ENCODE peak calls at places on chromosomes 13 and 19, in nine cellular contexts. W is heart left ventricle, D is IMR-90, E is spleen, X is stomach, S is body of pancreas, K is right lobe of liver, Y is ovary, P is lower leg skin. O is an unnamed sample.

GRCh38 chr19:49999371-50000010 is 25.7 kb downstream of the VRK3 start:
- DNase-seq in W (no peak), D (no peak), E (no peak), X (no peak), S (no peak), K (no peak), Y (no peak), P (no peak), O (no peak)

GRCh38 chr13:61500176-61500575 is 84.5 kb upstream of the PCDH20 start:
- DNase-seq in W (no peak), D (no peak), E (no peak), X (no peak), S (no peak), K (no peak), Y (no peak), P (no peak), O (no peak)

GRCh38 chr13:27338816-27339215 is 68.2 kb downstream of the RASL11A start:
- DNase-seq in W (no peak), D (no peak), E (no peak), X (no peak), S (no peak), K (no peak), Y (no peak), P (no peak), O (peak)

GRCh38 chr13:94435604-94436226 is 43.8 kb downstream of the DCT start:
- DNase-seq in W (no peak), D (peak), E (no peak), X (no peak), S (no peak), K (no peak), Y (no peak), P (no peak), O (peak)

GRCh38 chr19:49646586-49646985 is 4.6 kb downstream of the SCAF1 start:
- DNase-seq in W (no peak), D (no peak), E (no peak), X (no peak), S (no peak), K (peak), Y (no peak), P (no peak), O (no peak)

GRCh38 chr19:45676851-45677263 is 8.8 kb downstream of the GIPR start:
- DNase-seq in W (no peak), D (no peak), E (peak), X (peak), S (peak), K (peak), Y (no peak), P (no peak), O (no peak)

GRCh38 chr19:40523322-40524047 is 53.2 kb upstream of the SHKBP1 start:
- DNase-seq in W (no peak), D (peak), E (peak), X (peak), S (peak), K (peak), Y (peak), P (peak), O (peak)

GRCh38 chr19:16529466-16530144 is 12.6 kb downstream of the CHERP start:
- DNase-seq in W (no peak), D (no peak), E (no peak), X (no peak), S (no peak), K (no peak), Y (no peak), P (no peak), O (no peak)

GRCh38 chr13:26305676-26306075 is 51.7 kb downstream of the CDK8 start:
- DNase-seq in W (no peak), D (no peak), E (no peak), X (no peak), S (no peak), K (no peak), Y (no peak), P (no peak), O (no peak)

GRCh38 chr19:47406711-47407416 is 12.5 kb downstream of the MEIS3 start:
- DNase-seq in W (no peak), D (no peak), E (no peak), X (no peak), S (peak), K (no peak), Y (no peak), P (no peak), O (peak)

GRCh38 chr13:31891472-31891871 is 140.1 kb upstream of the FRY start:
- DNase-seq in W (no peak), D (no peak), E (no peak), X (peak), S (peak), K (no peak), Y (no peak), P (no peak), O (no peak)

GRCh38 chr19:17947815-17948473 is 15.1 kb downstream of the CCDC124 start:
- DNase-seq in W (peak), D (peak), E (peak), X (peak), S (peak), K (peak), Y (peak), P (peak), O (peak)

GRCh38 chr19:10784257-10784656 is 51.8 kb downstream of the TMED1 start:
- DNase-seq in W (peak), D (no peak), E (peak), X (no peak), S (no peak), K (peak), Y (no peak), P (peak), O (no peak)

GRCh38 chr19:55353803-55354697 is 469 bp downstream of the COX6B2 start:
- DNase-seq in W (peak), D (peak), E (peak), X (peak), S (peak), K (peak), Y (peak), P (no peak), O (peak)

GRCh38 chr19:12991296-12991695 is 4.0 kb upstream of the NFIX start:
- DNase-seq in W (no peak), D (no peak), E (no peak), X (no peak), S (no peak), K (no peak), Y (no peak), P (no peak), O (no peak)

GRCh38 chr19:17794731-17795494 is at the start of gene B3GNT3:
- DNase-seq in W (no peak), D (no peak), E (no peak), X (peak), S (peak), K (peak), Y (peak), P (no peak), O (peak)

GRCh38 chr19:45772130-45772880 is 3.3 kb upstream of the SIX5 start:
- DNase-seq in W (no peak), D (no peak), E (no peak), X (peak), S (peak), K (no peak), Y (no peak), P (no peak), O (no peak)

GRCh38 chr13:100584901-100585300 is 3.7 kb downstream of the GGACT start:
- DNase-seq in W (no peak), D (no peak), E (no peak), X (no peak), S (no peak), K (no peak), Y (no peak), P (no peak), O (no peak)

GRCh38 chr13:27673911-27674310 is 52.2 kb downstream of the POLR1D start:
- DNase-seq in W (no peak), D (no peak), E (no peak), X (no peak), S (no peak), K (no peak), Y (no peak), P (no peak), O (no peak)

GRCh38 chr13:26867451-26868067 is 107.0 kb upstream of the GPR12 start:
- DNase-seq in W (no peak), D (peak), E (no peak), X (no peak), S (peak), K (no peak), Y (no peak), P (no peak), O (peak)

GRCh38 chr13:54945978-54946377 is 1917.4 kb downstream of the OLFM4 start:
- DNase-seq in W (no peak), D (no peak), E (no peak), X (no peak), S (no peak), K (no peak), Y (no peak), P (no peak), O (no peak)

GRCh38 chr19:17445526-17446165 is 2.8 kb downstream of the TMEM221 start:
- DNase-seq in W (no peak), D (no peak), E (no peak), X (no peak), S (no peak), K (no peak), Y (no peak), P (no peak), O (no peak)

GRCh38 chr19:29545866-29546582 is 20.2 kb downstream of the VSTM2B start:
- DNase-seq in W (no peak), D (no peak), E (peak), X (no peak), S (no peak), K (peak), Y (no peak), P (no peak), O (no peak)

GRCh38 chr19:36579255-36579654 is 6.2 kb upstream of the ZNF529 start:
- DNase-seq in W (no peak), D (no peak), E (no peak), X (no peak), S (no peak), K (no peak), Y (no peak), P (no peak), O (peak)

GRCh38 chr13:90352763-90353162 is 994.7 kb upstream of the MIR17HG start:
- DNase-seq in W (no peak), D (no peak), E (no peak), X (no peak), S (no peak), K (no peak), Y (no peak), P (no peak), O (no peak)

GRCh38 chr19:46192990-46193650 is 36.4 kb upstream of the IGFL1 start:
- DNase-seq in W (no peak), D (peak), E (no peak), X (no peak), S (no peak), K (peak), Y (no peak), P (peak), O (peak)

GRCh38 chr13:85659493-85659892 is 139.7 kb downstream of the SLITRK6 start:
- DNase-seq in W (no peak), D (peak), E (no peak), X (no peak), S (no peak), K (no peak), Y (no peak), P (no peak), O (no peak)

GRCh38 chr13:19634129-19634740 is 776 bp downstream of the MPHOSPH8 start:
- DNase-seq in W (peak), D (peak), E (no peak), X (peak), S (peak), K (no peak), Y (no peak), P (peak), O (peak)

GRCh38 chr13:50127017-50127725 is 111.9 kb downstream of the KCNRG start:
- DNase-seq in W (peak), D (peak), E (peak), X (peak), S (peak), K (peak), Y (peak), P (peak), O (peak)

GRCh38 chr13:30607908-30608307 is 9.8 kb upstream of the USPL1 start:
- DNase-seq in W (no peak), D (no peak), E (no peak), X (peak), S (no peak), K (no peak), Y (no peak), P (no peak), O (no peak)

GRCh38 chr19:40147338-40147692 is 43.9 kb upstream of the MAP3K10 start:
- DNase-seq in W (no peak), D (no peak), E (no peak), X (no peak), S (no peak), K (no peak), Y (no peak), P (no peak), O (no peak)

GRCh38 chr19:45766919-45767346 is 2.1 kb downstream of the SIX5 start:
- DNase-seq in W (no peak), D (peak), E (no peak), X (no peak), S (no peak), K (no peak), Y (no peak), P (peak), O (no peak)

GRCh38 chr13:96700657-96701056 is 293.6 kb downstream of the OXGR1 start:
- DNase-seq in W (no peak), D (no peak), E (no peak), X (no peak), S (no peak), K (no peak), Y (no peak), P (no peak), O (no peak)

GRCh38 chr13:43356566-43356965 is 333.2 kb downstream of the DNAJC15 start:
- DNase-seq in W (no peak), D (peak), E (no peak), X (no peak), S (no peak), K (no peak), Y (no peak), P (no peak), O (no peak)

GRCh38 chr13:110182461-110182860 is 124.5 kb downstream of the COL4A1 start:
- DNase-seq in W (no peak), D (no peak), E (no peak), X (no peak), S (no peak), K (no peak), Y (no peak), P (no peak), O (no peak)

GRCh38 chr19:18233224-18233825 is 7.1 kb upstream of the PDE4C start:
- DNase-seq in W (peak), D (peak), E (no peak), X (peak), S (peak), K (peak), Y (peak), P (no peak), O (peak)

GRCh38 chr13:29886446-29886845 is 36.0 kb upstream of the UBL3 start:
- DNase-seq in W (no peak), D (no peak), E (no peak), X (no peak), S (no peak), K (no peak), Y (no peak), P (no peak), O (no peak)

GRCh38 chr13:41224113-41225110 is 30.0 kb upstream of the KBTBD7 start:
- DNase-seq in W (no peak), D (peak), E (no peak), X (no peak), S (no peak), K (no peak), Y (no peak), P (no peak), O (no peak)

GRCh38 chr19:688992-689391 is 6.3 kb downstream of the PRSS57 start:
- DNase-seq in W (no peak), D (no peak), E (no peak), X (no peak), S (no peak), K (no peak), Y (no peak), P (no peak), O (no peak)

GRCh38 chr19:43476606-43477005 is 11.2 kb upstream of the LYPD3 start:
- DNase-seq in W (no peak), D (peak), E (no peak), X (no peak), S (no peak), K (no peak), Y (no peak), P (no peak), O (no peak)

GRCh38 chr19:43478323-43478722 is 12.9 kb upstream of the LYPD3 start:
- DNase-seq in W (no peak), D (no peak), E (no peak), X (no peak), S (no peak), K (no peak), Y (no peak), P (no peak), O (no peak)

GRCh38 chr19:43474487-43474886 is 9.1 kb upstream of the LYPD3 start:
- DNase-seq in W (no peak), D (no peak), E (no peak), X (no peak), S (no peak), K (no peak), Y (no peak), P (no peak), O (no peak)

GRCh38 chr19:43471091-43471490 is 5.7 kb upstream of the LYPD3 start:
- DNase-seq in W (no peak), D (no peak), E (no peak), X (no peak), S (no peak), K (no peak), Y (no peak), P (peak), O (no peak)

GRCh38 chr19:43474986-43475705 is 9.7 kb upstream of the LYPD3 start:
- DNase-seq in W (peak), D (peak), E (peak), X (peak), S (peak), K (peak), Y (peak), P (peak), O (peak)
- TF ChIP-seq POLR2A in W (peak), D (peak), E (no peak), X (no peak), S (no peak), K (peak), Y (peak), P (no peak), O (peak)

GRCh38 chr13:98585398-98585754 is 8.5 kb upstream of the STK24 start:
- DNase-seq in W (no peak), D (no peak), E (no peak), X (no peak), S (no peak), K (no peak), Y (no peak), P (no peak), O (no peak)
- TF ChIP-seq POLR2A in W (no peak), D (no peak), E (no peak), X (no peak), S (no peak), K (no peak), Y (no peak), P (no peak), O (no peak)

GRCh38 chr19:53365134-53365898 is at the start of gene ZNF525:
- DNase-seq in W (peak), D (peak), E (peak), X (peak), S (peak), K (peak), Y (peak), P (peak), O (peak)
- TF ChIP-seq POLR2A in W (peak), D (peak), E (no peak), X (no peak), S (peak), K (no peak), Y (no peak), P (no peak), O (peak)

GRCh38 chr13:108878732-108879131 is 249.3 kb downstream of the MYO16 start:
- DNase-seq in W (no peak), D (no peak), E (no peak), X (no peak), S (no peak), K (no peak), Y (no peak), P (no peak), O (no peak)

DNA sequence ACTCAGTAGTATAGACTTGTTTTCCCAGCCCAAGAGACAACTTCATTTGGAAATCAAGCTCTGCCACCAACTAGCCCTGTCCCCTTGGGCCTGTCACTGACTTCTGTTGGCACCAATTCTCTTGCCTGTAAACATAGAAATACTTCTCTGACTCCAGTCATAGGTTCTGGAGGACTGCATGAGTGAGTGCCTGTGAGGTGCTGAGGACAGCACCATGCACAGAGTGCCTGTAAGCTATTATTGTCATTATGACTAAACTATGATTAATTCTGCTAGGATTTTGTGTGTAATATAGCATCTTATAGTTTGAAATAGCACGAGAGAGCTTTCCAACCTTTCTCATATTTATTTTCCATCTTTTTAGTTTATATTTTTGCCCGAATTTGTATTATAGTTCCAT is 247.9 kb downstream of the MYO16 start:
- DNase-seq in W (no peak), D (peak), E (no peak), X (no peak), S (no peak), K (no peak), Y (no peak), P (no peak), O (no peak)
- TF ChIP-seq POLR2A in W (no peak), D (no peak), E (no peak), X (no peak), S (no peak), K (no peak), Y (no peak), P (no peak), O (no peak)

DNA sequence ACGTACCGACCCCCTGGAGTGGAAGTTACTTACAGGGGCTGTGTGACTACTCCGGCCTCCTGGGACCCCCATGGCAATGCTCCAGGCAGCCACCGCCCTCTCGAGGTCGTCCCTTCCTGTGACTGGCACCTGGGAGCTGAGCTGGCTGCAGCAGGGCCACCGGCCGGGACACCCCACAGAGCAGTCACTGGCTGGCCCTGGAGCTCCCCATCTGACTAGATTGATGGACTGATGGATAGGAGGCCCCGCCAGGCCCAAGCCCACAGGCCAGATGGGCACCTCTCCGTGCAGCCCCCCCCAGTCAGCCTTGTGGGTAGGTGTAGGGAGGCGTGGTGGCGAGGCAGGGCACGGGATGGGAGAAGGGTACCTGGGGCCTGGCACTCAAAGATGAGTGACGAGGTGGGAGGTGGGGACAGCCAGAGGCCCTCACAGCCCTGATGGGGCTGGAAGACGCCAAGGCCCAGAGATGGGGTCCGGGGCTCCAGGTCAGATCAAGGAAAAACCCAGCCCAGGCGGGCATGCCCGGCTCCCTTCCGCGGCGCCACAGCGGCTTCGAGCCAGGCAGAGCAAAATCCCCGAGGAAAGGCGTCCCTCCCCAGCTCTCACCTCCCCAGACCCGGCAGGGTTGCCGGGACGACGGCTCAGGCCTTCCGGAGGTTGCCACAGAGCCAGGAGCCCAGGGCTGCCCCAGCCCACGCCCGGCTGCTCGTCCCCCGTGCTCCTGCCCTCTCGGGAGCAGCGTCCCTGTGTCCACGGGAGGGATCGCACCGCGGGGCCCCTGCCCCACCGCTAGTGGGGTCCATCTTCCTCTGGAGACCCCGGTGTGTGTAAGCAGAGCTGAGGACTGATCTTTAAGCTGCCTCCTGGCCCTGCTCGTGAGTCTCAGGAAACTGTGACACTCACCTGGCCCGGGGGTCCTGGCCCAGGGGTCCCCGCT is 8.4 kb downstream of the SLC39A3 start:
- DNase-seq in W (no peak), D (no peak), E (no peak), X (no peak), S (no peak), K (no peak), Y (no peak), P (no peak), O (no peak)
- TF ChIP-seq POLR2A in W (no peak), D (no peak), E (no peak), X (no peak), S (no peak), K (no peak), Y (no peak), P (no peak), O (no peak)

DNA sequence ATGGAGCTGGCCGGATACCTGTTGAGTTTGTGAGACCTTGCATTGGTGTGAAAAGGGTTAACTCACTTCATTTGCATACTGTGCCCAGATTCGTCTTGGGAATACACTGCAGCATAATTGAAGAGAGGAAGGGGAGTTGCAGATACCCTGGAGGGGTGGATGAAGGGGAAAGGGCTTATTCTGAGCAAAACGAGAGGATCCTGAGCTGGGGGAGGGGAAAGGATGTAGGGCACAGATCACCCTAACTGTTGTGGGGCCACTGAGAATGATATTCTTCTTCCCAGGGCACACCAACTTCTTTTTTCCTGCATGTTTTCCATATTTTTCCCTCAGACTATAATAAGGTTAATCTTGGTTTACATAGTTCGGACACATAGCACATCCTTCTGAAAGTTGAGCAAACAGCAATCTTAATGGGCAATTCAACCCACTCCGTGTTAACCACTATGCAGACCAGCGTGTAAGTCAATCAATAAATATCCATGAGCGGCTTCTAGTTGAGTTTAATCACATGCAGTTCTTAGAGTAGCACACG is 11.7 kb upstream of the PTPRS start:
- DNase-seq in W (no peak), D (peak), E (no peak), X (no peak), S (no peak), K (no peak), Y (no peak), P (no peak), O (no peak)
- TF ChIP-seq POLR2A in W (no peak), D (peak), E (no peak), X (no peak), S (no peak), K (no peak), Y (no peak), P (no peak), O (no peak)

O was measured in erythroblast.